ENCODE peak calls at places on chromosomes 3 and 15, in six cellular contexts. G is GM12878, V is HCT116, I is H1, E is HepG2, K is K562. A is an unnamed sample.

GRCh38 chr3:122931636-122932035 is 95.9 kb downstream of the SEMA5B start:
- DNase-seq in K (no peak), G (no peak), E (peak; percentile 20), I (no peak), V (no peak), A (no peak)

GRCh38 chr15:59138243-59138642 is 33.3 kb downstream of the CCNB2 start:
- DNase-seq in K (peak; percentile 92), V (peak; percentile 46), I (peak; percentile 83), G (no peak), E (peak; percentile 54), A (peak; percentile 74)

GRCh38 chr3:11591401-11592266 is 52.1 kb downstream of the VGLL4 start:
- DNase-seq in I (no peak), V (peak; percentile 62), E (peak; percentile 82), G (no peak), K (no peak), A (peak; percentile 87)

GRCh38 chr15:68618339-68619302 is 39.8 kb downstream of the CORO2B start:
- DNase-seq in V (no peak), G (no peak), E (no peak), I (no peak), K (no peak), A (no peak)

GRCh38 chr3:69504232-69504631 is 118.3 kb upstream of the FRMD4B start:
- DNase-seq in K (no peak), I (no peak), V (no peak), G (no peak), E (no peak), A (no peak)

GRCh38 chr3:56806407-56806806 is 4.7 kb upstream of the ARHGEF3 start:
- DNase-seq in G (no peak), K (no peak), V (no peak), E (no peak), I (no peak), A (no peak)

GRCh38 chr15:60093273-60094067 is 89.4 kb downstream of the FOXB1 start:
- DNase-seq in G (no peak), E (peak; percentile 59), I (no peak), V (no peak), K (no peak), A (no peak)

GRCh38 chr15:64701482-64701881 is 73.9 kb downstream of the RBPMS2 start:
- DNase-seq in I (no peak), E (no peak), G (no peak), K (no peak), V (no peak), A (no peak)

GRCh38 chr15:47439870-47440155 is 277.5 kb upstream of the SEMA6D start:
- DNase-seq in I (no peak), E (no peak), G (no peak), K (no peak), V (no peak), A (no peak)

GRCh38 chr3:106683931-106684330 is 693.3 kb upstream of the CCDC54 start:
- DNase-seq in I (no peak), K (no peak), V (no peak), E (no peak), G (no peak), A (no peak)

GRCh38 chr3:32387512-32387911 is 4.1 kb upstream of the CMTM7 start:
- DNase-seq in E (no peak), K (no peak), V (no peak), I (no peak), G (no peak), A (no peak)

GRCh38 chr3:147915057-147915456 is 505.9 kb downstream of the ZIC1 start:
- DNase-seq in I (no peak), E (no peak), G (no peak), V (no peak), K (no peak), A (no peak)

GRCh38 chr3:108159128-108159527 is 63.1 kb downstream of the IFT57 start:
- DNase-seq in E (no peak), I (no peak), K (no peak), G (no peak), V (no peak), A (no peak)

GRCh38 chr15:52227456-52227855 is 36.3 kb upstream of the GNB5 start:
- DNase-seq in G (peak; percentile 66), V (peak; percentile 67), E (peak; percentile 57), I (peak; percentile 67), K (peak; percentile 64), A (peak; percentile 63)

GRCh38 chr3:44026224-44026865 is 215.3 kb upstream of the TOPAZ1 start:
- DNase-seq in E (no peak), K (no peak), I (no peak), V (no peak), G (no peak), A (no peak)
- TF ChIP-seq ZNF274 in E (no peak), K (no peak), I (no peak), V (no peak), G (no peak), A (no peak)

DNA sequence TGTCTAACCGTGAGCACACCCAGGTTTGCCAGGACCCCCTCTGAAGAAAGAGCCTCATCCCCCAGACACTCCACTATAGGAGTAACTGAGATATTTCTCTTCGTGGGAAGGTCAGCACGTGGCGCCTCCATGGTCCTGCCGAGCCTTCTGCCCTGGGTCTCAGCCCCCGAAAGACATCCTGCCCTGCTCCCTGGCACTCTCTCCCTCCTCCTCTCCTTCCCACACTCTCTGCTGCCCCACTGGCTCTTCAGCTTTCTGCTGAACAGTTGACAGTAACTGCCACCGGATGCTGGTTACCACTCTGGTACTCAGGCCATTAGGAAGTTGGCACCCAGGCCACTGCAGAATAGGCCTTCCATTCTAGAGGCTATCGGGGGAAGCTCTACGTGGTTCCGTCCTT is 185.2 kb downstream of the UACA start:
- DNase-seq in K (no peak), G (no peak), V (no peak), I (no peak), E (no peak), A (no peak)
- TF ChIP-seq ZNF274 in K (no peak), G (no peak), V (no peak), I (no peak), E (no peak), A (no peak)

DNA sequence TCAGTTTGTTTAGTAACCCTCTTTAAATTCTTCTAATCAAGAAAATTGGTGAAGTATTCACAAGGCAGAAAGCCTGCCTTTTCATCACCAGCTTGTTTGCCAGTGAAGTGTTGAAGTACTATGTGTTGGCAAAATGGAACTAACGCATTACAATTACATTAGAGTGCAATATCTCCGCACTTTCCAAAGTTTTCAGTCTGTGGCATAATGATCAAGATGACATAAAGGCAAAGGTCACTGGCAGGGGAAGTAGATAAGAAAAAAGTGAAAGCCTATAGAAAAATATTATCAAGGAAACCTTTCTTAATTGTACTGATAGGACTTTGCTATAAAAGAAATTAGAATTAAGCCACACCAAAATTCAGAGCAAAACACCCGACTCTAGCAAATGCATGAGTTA is 25.0 kb upstream of the TM4SF1 start:
- DNase-seq in E (no peak), G (no peak), K (no peak), V (no peak), I (no peak), A (no peak)
- TF ChIP-seq ZNF274 in E (no peak), G (no peak), K (no peak), V (no peak), I (no peak), A (no peak)

GRCh38 chr15:39574416-39574815 is 6.5 kb upstream of the THBS1 start:
- DNase-seq in V (no peak), E (no peak), G (no peak), I (no peak), K (no peak), A (no peak)
- TF ChIP-seq ZNF274 in V (no peak), E (no peak), G (no peak), I (no peak), K (no peak), A (no peak)

DNA sequence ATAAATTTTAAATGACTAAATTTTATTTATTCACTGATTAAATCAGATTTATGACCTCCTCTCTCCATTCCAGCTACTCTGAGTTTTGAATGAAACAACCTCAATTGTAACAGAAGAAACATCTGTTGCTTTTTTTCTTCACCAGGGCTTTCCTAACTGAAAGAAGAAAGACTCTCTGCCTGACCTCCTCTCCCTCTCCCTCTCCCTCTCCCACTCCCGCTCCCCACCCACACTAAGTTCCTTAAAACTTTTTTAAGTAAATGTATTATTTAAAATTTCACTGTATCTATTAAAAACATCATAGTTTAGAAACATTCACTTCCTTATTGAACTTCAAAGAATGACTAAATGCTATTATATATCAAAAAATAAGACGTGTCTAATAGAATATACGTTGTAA is 122.0 kb downstream of the TFDP2 start:
- DNase-seq in I (no peak), E (no peak), V (no peak), K (peak; percentile 32), G (no peak), A (no peak)
- TF ChIP-seq ZNF274 in I (no peak), E (no peak), V (no peak), K (no peak), G (no peak), A (no peak)

GRCh38 chr3:99365396-99365795 is 273.0 kb upstream of the COL8A1 start:
- DNase-seq in I (no peak), G (no peak), V (no peak), K (no peak), E (no peak), A (no peak)
- TF ChIP-seq ZNF274 in I (no peak), G (no peak), V (no peak), K (no peak), E (no peak), A (no peak)

A was measured in NT2/D1.